ENCODE peak calls at places on chromosomes 12 and 14, in five cellular contexts. W is OCI-LY7; D is AG04450; I is HS-5; M is naive thymus-derived CD8-positive, alpha-beta T cell. J is an unnamed sample.

GRCh38 chr12:128609861-128610260 is 213.9 kb downstream of the SLC15A4 start:
- DNase-seq in W (no peak), D (no peak), I (no peak), M (no peak), J (no peak)

GRCh38 chr12:31536672-31537071 is 54.3 kb downstream of the DENND5B start:
- DNase-seq in W (no peak), D (no peak), I (no peak), M (no peak), J (no peak)

GRCh38 chr14:93112891-93113677 is 2.6 kb downstream of the ITPK1 start:
- DNase-seq in W (peak; percentile 87), D (peak; percentile 52), I (no peak), M (peak; percentile 62), J (no peak)

GRCh38 chr12:121175383-121176119 is 34.4 kb upstream of the P2RX4 start:
- DNase-seq in W (peak; percentile 48), D (no peak), I (no peak), M (no peak), J (no peak)

GRCh38 chr12:106581543-106582263 is 1.1 kb upstream of the RFX4 start:
- DNase-seq in W (no peak), D (no peak), I (no peak), M (no peak), J (no peak)

GRCh38 chr12:51579321-51579850 is 11.6 kb upstream of the SCN8A start:
- DNase-seq in W (no peak), D (no peak), I (no peak), M (no peak), J (no peak)

GRCh38 chr14:100147181-100147631 is 12.2 kb downstream of the DEGS2 start:
- DNase-seq in W (peak; percentile 83), D (no peak), I (no peak), M (peak; percentile 70), J (no peak)

GRCh38 chr14:75905505-75905904 is 76.3 kb downstream of the TGFB3 start:
- DNase-seq in W (no peak), D (no peak), I (no peak), M (no peak), J (no peak)

GRCh38 chr12:68189766-68190700 is 30.5 kb upstream of the IFNG start:
- DNase-seq in W (no peak), D (no peak), I (peak; percentile 46), M (no peak), J (no peak)

GRCh38 chr12:104699489-104700194 is 242.9 kb downstream of the CHST11 start:
- DNase-seq in W (peak; percentile 48), D (no peak), I (no peak), M (no peak), J (no peak)

GRCh38 chr12:3753549-3754284 is 808 bp upstream of the CRACR2A start:
- DNase-seq in W (peak; percentile 10), D (no peak), I (no peak), M (no peak), J (no peak)